ENCODE peak calls at places on chromosomes 5 and 9, in five cellular contexts. K, C, J, P and T are unnamed samples.

GRCh38 chr5:59099270-59099994 is 516.6 kb downstream of the RAB3C start:
- DNase-seq in K (no peak), P (peak), C (no peak), J (no peak), T (no peak)

GRCh38 chr9:32351845-32352244 is 32.6 kb upstream of the ACO1 start:
- DNase-seq in K (no peak), P (no peak), C (no peak), J (no peak), T (no peak)

GRCh38 chr5:175822225-175822624 is 49.2 kb upstream of the CPLX2 start:
- DNase-seq in J (no peak), C (no peak), P (no peak), K (no peak), T (no peak)

GRCh38 chr9:88043647-88044046 is 69.3 kb upstream of the CDK20 start:
- DNase-seq in P (no peak), C (no peak), K (no peak), J (no peak), T (no peak)

GRCh38 chr9:114216976-114217375 is 61.6 kb downstream of the COL27A1 start:
- DNase-seq in P (no peak), C (no peak), J (no peak), K (no peak), T (no peak)

GRCh38 chr9:12516031-12516430 is 177.2 kb upstream of the TYRP1 start:
- DNase-seq in K (no peak), C (no peak), J (no peak), P (no peak), T (no peak)

GRCh38 chr5:36373527-36374086 is 71.9 kb upstream of the RANBP3L start:
- DNase-seq in P (peak), J (peak), K (peak), C (no peak), T (peak)

GRCh38 chr5:168822745-168823281 is 243.6 kb upstream of the PANK3 start:
- DNase-seq in J (no peak), K (peak), P (no peak), C (no peak), T (no peak)

GRCh38 chr5:128378196-128378595 is 159.8 kb downstream of the FBN2 start:
- DNase-seq in P (no peak), J (no peak), C (no peak), K (no peak), T (no peak)

GRCh38 chr9:122040573-122041242 is 52.4 kb downstream of the TTLL11 start:
- DNase-seq in P (no peak), C (no peak), J (no peak), K (no peak), T (no peak)

GRCh38 chr5:147558826-147559225 is 49.0 kb upstream of the DPYSL3 start:
- DNase-seq in K (peak), C (no peak), P (peak), J (peak), T (peak)

GRCh38 chr5:142095035-142095434 is 13.5 kb upstream of the NDFIP1 start:
- DNase-seq in C (no peak), K (no peak), J (no peak), P (no peak), T (no peak)

GRCh38 chr9:122897969-122898368 is 7.2 kb downstream of the RC3H2 start:
- DNase-seq in C (no peak), K (no peak), J (no peak), P (no peak), T (no peak)

GRCh38 chr9:112750111-112750766 is at the start of gene SNX30:
- DNase-seq in P (peak), J (peak), C (peak), K (peak), T (peak)

GRCh38 chr5:109143001-109143400 is 266.8 kb downstream of the PJA2 start:
- DNase-seq in J (no peak), P (peak), C (no peak), K (no peak), T (no peak)

GRCh38 chr5:154878642-154879335 is 20.4 kb downstream of the CNOT8 start:
- DNase-seq in J (no peak), K (no peak), C (no peak), P (peak), T (no peak)

GRCh38 chr9:69865986-69866385 is 45.4 kb downstream of the CFAP95 start:
- DNase-seq in K (no peak), J (no peak), C (no peak), P (peak), T (no peak)

GRCh38 chr9:21670374-21670773 is 132.1 kb upstream of the MTAP start:
- DNase-seq in K (no peak), C (no peak), J (no peak), P (no peak), T (no peak)

GRCh38 chr5:108801776-108802175 is 54.1 kb downstream of the FER start:
- DNase-seq in P (peak), C (no peak), J (no peak), K (no peak), T (no peak)

GRCh38 chr5:152584103-152584502 is 179.0 kb upstream of the NMUR2 start:
- DNase-seq in K (no peak), J (no peak), P (no peak), C (no peak), T (no peak)

GRCh38 chr9:94656190-94656589 is 16.9 kb upstream of the FBP1 start:
- DNase-seq in C (no peak), J (no peak), P (no peak), K (no peak), T (peak)

GRCh38 chr5:67029481-67029880 is 167.1 kb downstream of the CD180 start:
- DNase-seq in P (no peak), J (no peak), C (no peak), K (no peak), T (no peak)

GRCh38 chr5:158068964-158069363 is 210.0 kb upstream of the CLINT1 start:
- DNase-seq in K (no peak), C (no peak), P (no peak), J (no peak), T (no peak)

GRCh38 chr5:172412724-172413260 is 41.5 kb downstream of the SH3PXD2B start:
- DNase-seq in J (peak), K (peak), P (peak), C (peak), T (peak)

GRCh38 chr5:132202711-132203463 is 24.8 kb downstream of the P4HA2 start:
- DNase-seq in P (no peak), K (no peak), J (no peak), C (no peak), T (no peak)

GRCh38 chr9:105713260-105713938 is 19.1 kb downstream of the TMEM38B start:
- DNase-seq in J (no peak), C (no peak), K (no peak), P (no peak), T (no peak)

GRCh38 chr9:121718063-121718462 is 66.6 kb downstream of the DAB2IP start:
- DNase-seq in J (peak), P (peak), K (peak), C (no peak), T (peak)

GRCh38 chr5:6753851-6754250 is 40.6 kb downstream of the TENT4A start:
- DNase-seq in P (no peak), J (no peak), K (peak), C (no peak), T (no peak)

GRCh38 chr9:70170151-70170795 is 88.5 kb upstream of the SMC5 start:
- DNase-seq in K (no peak), P (no peak), J (no peak), C (no peak), T (no peak)

GRCh38 chr9:40913928-40914673 is 214.4 kb downstream of the FOXD4L6 start:
- DNase-seq in K (no peak), C (no peak), P (no peak), J (no peak), T (no peak)

GRCh38 chr5:122141751-122142150 is 12.4 kb downstream of the ZNF474 start:
- DNase-seq in P (no peak), J (no peak), K (no peak), C (no peak), T (no peak)

DNA sequence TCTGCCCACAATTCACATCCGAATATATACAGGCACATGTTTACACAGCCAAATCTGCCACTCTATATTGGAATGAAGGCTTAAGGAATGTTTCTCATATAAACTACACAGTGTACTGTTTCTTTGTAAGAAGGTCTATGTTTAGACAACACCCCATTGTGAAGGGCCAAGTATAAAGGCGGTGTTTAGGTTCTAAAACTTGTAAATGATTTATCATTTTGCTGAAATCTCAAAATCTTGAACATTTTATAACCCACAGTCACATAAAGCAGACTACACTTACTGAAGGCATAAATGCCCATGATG is 94.0 kb downstream of the ZNF608 start:
- DNase-seq in C (no peak), J (no peak), K (no peak), P (peak), T (no peak)
- H3K4me3 ChIP-seq in C (no peak), J (no peak), K (peak), P (peak), T (peak)

DNA sequence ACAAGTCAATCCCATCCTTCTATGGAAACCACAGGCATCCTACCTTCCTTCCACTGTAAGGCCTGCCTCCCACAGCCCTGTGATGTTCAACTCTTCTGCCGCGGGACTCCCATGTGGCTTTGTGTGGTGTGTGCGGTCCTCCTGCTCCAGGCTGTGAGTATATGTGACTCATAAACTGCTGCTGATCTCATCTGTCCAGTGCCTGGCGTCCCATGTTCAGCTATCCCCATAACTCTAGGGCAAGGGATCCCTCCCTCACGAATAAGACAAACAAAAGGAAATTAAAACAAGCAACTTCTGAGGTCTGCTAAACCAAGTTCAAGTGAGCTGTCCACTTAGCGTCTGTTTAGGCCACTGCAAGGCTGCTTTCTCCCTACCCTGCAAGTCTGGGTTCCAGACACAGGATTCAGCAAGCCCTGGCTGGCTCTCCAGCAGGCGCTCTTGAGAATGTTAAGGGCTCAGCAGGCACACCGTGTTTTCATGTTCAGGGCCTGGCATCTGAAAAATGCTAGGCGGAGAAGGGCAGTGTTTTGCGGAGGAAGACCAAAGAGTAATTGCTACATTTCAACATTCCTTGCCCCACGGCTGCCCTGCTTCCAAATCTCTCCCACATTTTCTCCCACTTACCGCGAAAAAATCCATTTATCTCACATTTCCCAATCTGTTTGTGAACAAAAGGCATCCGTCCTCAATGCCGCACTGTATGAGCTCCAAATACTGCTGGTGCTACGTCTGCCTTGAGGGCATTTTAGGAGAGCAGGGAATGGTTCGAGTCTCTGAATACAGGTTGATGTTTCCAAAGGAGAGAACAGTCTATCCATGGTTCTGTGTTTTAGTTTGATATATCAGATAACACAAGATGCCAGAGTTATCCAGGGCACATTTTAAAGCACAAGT is 280.2 kb downstream of the SEMA5A start:
- DNase-seq in C (peak), K (no peak), J (no peak), P (peak), T (no peak)
- H3K27ac ChIP-seq in C (peak), K (peak), J (peak), P (peak), T (peak)

GRCh38 chr9:3852545-3852944 is 326.7 kb upstream of the RFX3 start:
- DNase-seq in K (no peak), P (no peak), C (no peak), J (no peak), T (no peak)

GRCh38 chr9:3845549-3845948 is 319.7 kb upstream of the RFX3 start:
- DNase-seq in P (no peak), J (no peak), K (no peak), C (no peak), T (no peak)

GRCh38 chr9:3847377-3847776 is 321.6 kb upstream of the RFX3 start:
- DNase-seq in C (no peak), K (no peak), J (no peak), P (no peak), T (no peak)

GRCh38 chr9:3850083-3850482 is 324.3 kb upstream of the RFX3 start:
- DNase-seq in P (no peak), C (no peak), J (no peak), K (no peak), T (no peak)

GRCh38 chr9:3848445-3849114 is 322.8 kb upstream of the RFX3 start:
- DNase-seq in J (no peak), C (no peak), K (no peak), P (peak), T (no peak)
- TF ChIP-seq CTCF in J (no peak), C (no peak), K (no peak), P (no peak), T (no peak)

GRCh38 chr5:76401801-76402250 is 1.3 kb upstream of the IQGAP2 start:
- DNase-seq in C (no peak), K (no peak), P (no peak), J (no peak), T (no peak)
- H3K4me3 ChIP-seq in C (peak), K (peak), P (no peak), J (peak), T (peak)

GRCh38 chr9:137612741-137613142 is 6.1 kb upstream of the EHMT1 start:
- DNase-seq in P (no peak), K (no peak), J (no peak), C (no peak), T (no peak)
- H3K27ac ChIP-seq in P (peak), K (no peak), J (no peak), C (peak), T (no peak)

GRCh38 chr5:37757980-37758582 is 81.8 kb downstream of the GDNF start:
- DNase-seq in J (no peak), C (no peak), K (no peak), P (peak), T (no peak)
- TF ChIP-seq CTCF in J (no peak), C (no peak), K (no peak), P (no peak), T (no peak)

DNA sequence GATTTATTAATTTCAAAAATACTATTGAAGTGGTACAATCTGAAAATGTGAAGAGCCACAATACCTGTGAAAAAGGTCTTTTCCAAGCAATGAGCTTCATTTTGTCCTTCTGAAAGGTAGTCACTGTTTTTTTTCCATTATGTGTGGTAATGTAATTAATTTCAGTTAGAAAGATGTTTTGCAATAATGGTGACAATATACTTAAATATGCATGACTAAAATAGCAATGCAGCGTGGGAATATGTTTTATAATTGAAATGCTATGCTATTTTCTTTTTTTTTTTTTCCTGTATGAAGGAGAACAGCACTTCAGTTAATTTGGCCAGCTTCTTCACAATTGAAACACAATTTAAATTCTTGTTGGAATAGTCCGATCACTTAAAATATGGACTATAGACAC is 41.9 kb downstream of the NPR3 start:
- DNase-seq in P (peak), C (no peak), K (no peak), J (no peak), T (no peak)
- H3K4me3 ChIP-seq in P (no peak), C (no peak), K (no peak), J (no peak), T (no peak)

DNA sequence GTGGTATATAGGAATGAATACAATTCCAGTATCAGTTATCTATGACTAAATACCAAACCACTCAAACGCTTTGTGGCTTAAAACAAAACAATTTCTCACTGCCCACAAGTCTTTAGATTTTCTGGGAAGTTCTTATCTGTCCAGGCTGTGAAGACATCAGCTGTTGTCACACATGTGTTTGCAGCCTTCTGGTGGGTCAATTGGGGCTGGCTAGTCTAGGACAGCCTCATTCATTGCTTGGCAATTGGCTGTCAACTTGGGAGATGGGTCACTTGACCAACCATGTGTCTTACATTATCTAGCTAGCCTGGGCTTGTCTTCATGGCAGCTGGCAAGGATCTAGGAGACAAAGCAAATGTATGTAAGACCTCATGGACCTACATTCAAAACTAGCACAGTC is 53.8 kb upstream of the PAPPA start:
- DNase-seq in C (no peak), J (no peak), P (peak), K (no peak), T (no peak)
- H3K27ac ChIP-seq in C (no peak), J (no peak), P (no peak), K (no peak), T (no peak)